ENCODE peak calls at places on chromosomes 2 and 18, in four cellular contexts. U is cardiac muscle cell; Z is CD8-positive, alpha-beta T cell; E is CD8-positive, alpha-beta memory T cell. I is an unnamed sample.

GRCh38 chr18:47993409-47993808 is 63.0 kb upstream of the SMAD2 start:
- DNase-seq in U (no peak), Z (no peak), E (no peak), I (no peak)

GRCh38 chr18:73756256-73757091 is 391.2 kb downstream of the FBXO15 start:
- DNase-seq in U (no peak), Z (no peak), E (no peak), I (no peak)

GRCh38 chr18:33210575-33211189 is 229.8 kb downstream of the CCDC178 start:
- DNase-seq in U (peak; percentile 45), Z (no peak), E (no peak), I (no peak)

GRCh38 chr2:42769583-42770287 is 5.8 kb upstream of the OXER1 start:
- DNase-seq in U (no peak), Z (no peak), E (no peak), I (peak; percentile 29)

GRCh38 chr2:140185076-140185475 is 1404.9 kb upstream of the NXPH2 start:
- DNase-seq in U (no peak), Z (no peak), E (no peak), I (no peak)

GRCh38 chr2:64522843-64523428 is 1.2 kb upstream of the AFTPH start:
- DNase-seq in U (peak; percentile 89), Z (peak; percentile 74), E (peak; percentile 72), I (peak; percentile 81)

GRCh38 chr2:102806250-102806837 is 44.5 kb downstream of the TMEM182 start:
- DNase-seq in U (peak; percentile 82), Z (no peak), E (peak; percentile 3), I (peak; percentile 78)

GRCh38 chr18:23929362-23929940 is 85.1 kb upstream of the TTC39C start:
- DNase-seq in U (no peak), Z (no peak), E (no peak), I (no peak)

GRCh38 chr2:240655931-240656886 is 26.5 kb downstream of the AQP12B start:
- DNase-seq in U (peak; percentile 36), Z (no peak), E (peak; percentile 19), I (peak; percentile 21)

GRCh38 chr18:40849856-40850255 is 1105.2 kb upstream of the PIK3C3 start:
- DNase-seq in U (peak; percentile 62), Z (no peak), E (no peak), I (no peak)

GRCh38 chr2:204665244-204665643 is 120.0 kb downstream of the PARD3B start:
- DNase-seq in U (peak; percentile 55), Z (no peak), E (no peak), I (no peak)

GRCh38 chr18:21742323-21742687 is 1.7 kb downstream of the MIB1 start:
- DNase-seq in U (no peak), Z (no peak), E (no peak), I (no peak)

GRCh38 chr2:239790721-239791120 is 234.4 kb downstream of the NDUFA10 start:
- DNase-seq in U (no peak), Z (no peak), E (no peak), I (peak; percentile 23)

GRCh38 chr18:52070295-52070756 is 269.7 kb upstream of the DCC start:
- DNase-seq in U (no peak), Z (no peak), E (no peak), I (no peak)

GRCh38 chr2:166000401-166000800 is 46.8 kb upstream of the TTC21B start:
- DNase-seq in U (no peak), Z (no peak), E (no peak), I (no peak)
- H3K27ac ChIP-seq in U (no peak overlapping the region), Z (no peak overlapping the region), E (no peak overlapping the region), I (no peak overlapping the region)

DNA sequence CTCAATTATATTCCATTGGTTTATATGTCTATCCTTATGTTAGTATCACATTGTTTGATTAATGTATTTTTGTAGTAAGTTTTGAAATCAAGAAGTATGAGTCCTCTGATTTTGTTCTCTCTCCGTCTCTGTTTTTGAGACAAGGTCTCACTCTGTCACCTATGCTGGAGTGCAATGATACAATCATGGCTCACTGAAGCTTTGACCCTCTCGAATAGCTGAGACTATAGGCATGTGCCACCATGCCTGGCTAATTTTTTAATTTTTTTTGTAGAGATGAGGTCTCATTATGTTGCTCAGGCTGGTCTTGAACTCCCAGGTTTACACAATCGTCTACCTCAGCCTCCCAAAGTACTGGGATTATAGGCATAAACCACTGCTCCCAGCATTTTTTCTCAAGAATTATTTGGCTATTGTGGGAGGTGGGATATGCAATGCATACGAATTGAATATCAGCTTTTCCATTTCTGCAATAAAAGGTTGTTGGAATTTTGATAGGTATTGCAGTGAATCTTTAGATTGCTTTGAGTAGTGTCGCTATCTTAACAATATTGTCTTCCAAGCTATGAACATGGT is 17.7 kb upstream of the GORASP2 start:
- DNase-seq in U (no peak), Z (no peak), E (no peak), I (no peak)
- H3K9me3 ChIP-seq in U (no peaks in the 10 kb centered on the region), Z (peaks cover 6% of the 10 kb centered on the region), E (no peaks in the 10 kb centered on the region), I (no peaks in the 10 kb centered on the region)

DNA sequence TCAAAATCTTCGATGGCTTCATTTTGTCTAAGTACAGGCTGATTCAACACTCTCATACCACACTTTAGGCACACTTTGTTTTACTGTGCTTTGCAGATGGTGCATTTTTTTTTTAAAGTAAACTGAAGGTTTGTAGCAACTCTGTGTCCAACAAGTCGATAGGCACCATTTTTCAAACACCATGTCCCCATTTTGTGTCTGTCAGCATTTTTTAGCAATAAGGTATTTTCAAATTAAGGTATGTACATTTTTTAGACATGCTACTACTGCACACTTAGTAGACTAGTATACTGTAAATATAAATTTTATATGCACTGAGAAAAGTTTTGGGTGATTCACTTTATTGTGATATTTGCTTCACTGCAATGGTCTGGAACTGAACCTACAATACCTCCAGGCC is 44.4 kb downstream of the ORC4 start:
- DNase-seq in U (no peak), Z (no peak), E (no peak), I (no peak)
- H3K27ac ChIP-seq in U (no peak overlapping the region), Z (no peak overlapping the region), E (no peak overlapping the region), I (no peak overlapping the region)

DNA sequence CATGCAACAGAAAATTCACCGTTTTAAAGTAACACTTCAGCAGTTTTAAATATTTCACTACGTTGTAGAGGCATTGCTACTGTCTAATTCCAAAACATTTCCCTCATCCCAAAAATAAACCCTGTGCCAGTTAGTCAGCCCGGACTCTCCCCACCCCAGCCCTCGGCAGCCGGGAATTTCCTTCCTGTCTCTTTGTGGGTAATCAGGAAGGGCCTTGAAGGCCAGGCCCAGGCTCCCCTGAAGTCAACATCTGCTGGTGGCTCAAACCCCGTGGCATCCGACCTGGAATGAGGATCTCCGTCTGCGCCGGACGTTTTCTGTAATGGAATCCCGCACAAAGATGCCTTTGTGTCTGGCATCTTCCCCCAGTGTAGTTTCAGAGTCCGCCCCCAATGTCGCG is 219.6 kb downstream of the SNTG2 start:
- DNase-seq in U (no peak), Z (no peak), E (no peak), I (no peak)
- H3K9me3 ChIP-seq in U (no peaks in the 10 kb centered on the region), Z (no peaks in the 10 kb centered on the region), E (no peaks in the 10 kb centered on the region), I (no peaks in the 10 kb centered on the region)

GRCh38 chr18:25818505-25818904 is 271.9 kb downstream of the SS18 start:
- DNase-seq in U (no peak), Z (no peak), E (no peak), I (no peak)

GRCh38 chr18:25817571-25818237 is 272.7 kb downstream of the SS18 start:
- DNase-seq in U (no peak), Z (no peak), E (no peak), I (no peak)

GRCh38 chr18:25814841-25815458 is 275.5 kb downstream of the SS18 start:
- DNase-seq in U (no peak), Z (no peak), E (no peak), I (no peak)

GRCh38 chr18:25810736-25811135 is 279.7 kb downstream of the SS18 start:
- DNase-seq in U (no peak), Z (no peak), E (no peak), I (no peak)

GRCh38 chr18:25815659-25816058 is 274.8 kb downstream of the SS18 start:
- DNase-seq in U (no peak), Z (no peak), E (no peak), I (no peak)
- H3K27ac ChIP-seq in U (no peak overlapping the region), Z (no peak overlapping the region), E (no peak overlapping the region), I (no peak overlapping the region)

I was measured in Peyer's patch.